ENCODE peak calls at places on chromosomes 16 and 17, in seven cellular contexts. X, A, R, O, M, F and E are unnamed samples.

GRCh38 chr17:67999291-67999911 is 3.1 kb upstream of the C17orf58 start:
- DNase-seq in X (no peak), A (peak), R (no peak), O (no peak), M (no peak), F (no peak), E (no peak)

GRCh38 chr17:7436556-7437368 is 1.5 kb downstream of the TMEM102 start:
- DNase-seq in X (peak), A (peak), R (peak), O (peak), M (peak), F (peak), E (peak)

GRCh38 chr17:13727441-13728171 is 125.9 kb upstream of the HS3ST3A1 start:
- DNase-seq in X (no peak), A (peak), R (peak), O (no peak), M (no peak), F (no peak), E (no peak)

GRCh38 chr17:61386251-61386650 is 13.4 kb upstream of the TBX2 start:
- DNase-seq in X (no peak), A (no peak), R (no peak), O (no peak), M (no peak), F (no peak), E (no peak)

GRCh38 chr16:63978240-63978639 is 1143.6 kb downstream of the CDH11 start:
- DNase-seq in X (no peak), A (no peak), R (no peak), O (no peak), M (no peak), F (no peak), E (no peak)

GRCh38 chr17:64015447-64015846 is 5.0 kb downstream of the ICAM2 start:
- DNase-seq in X (no peak), A (no peak), R (no peak), O (no peak), M (no peak), F (no peak), E (no peak)

GRCh38 chr16:3158498-3159314 is 23.9 kb downstream of the ZNF213 start:
- DNase-seq in X (peak), A (peak), R (peak), O (peak), M (no peak), F (peak), E (peak)

GRCh38 chr16:54511181-54511731 is 224.7 kb upstream of the IRX3 start:
- DNase-seq in X (no peak), A (no peak), R (peak), O (no peak), M (no peak), F (no peak), E (no peak)

GRCh38 chr17:5715478-5715877 is 131.2 kb upstream of the NLRP1 start:
- DNase-seq in X (no peak), A (peak), R (no peak), O (no peak), M (no peak), F (no peak), E (no peak)

GRCh38 chr17:17347956-17348871 is 45.0 kb downstream of the NT5M start:
- DNase-seq in X (no peak), A (no peak), R (no peak), O (no peak), M (no peak), F (no peak), E (peak)

GRCh38 chr16:22347100-22347820 is 27.2 kb downstream of the CDR2 start:
- DNase-seq in X (no peak), A (no peak), R (no peak), O (no peak), M (no peak), F (no peak), E (peak)

GRCh38 chr16:2776500-2777139 is 460 bp downstream of the ELOB start:
- DNase-seq in X (no peak), A (no peak), R (no peak), O (no peak), M (no peak), F (no peak), E (peak)

GRCh38 chr16:78990309-78990701 is 610.2 kb downstream of the MAF start:
- DNase-seq in X (no peak), A (no peak), R (no peak), O (no peak), M (no peak), F (no peak), E (no peak)

GRCh38 chr17:4208228-4208627 is 55.6 kb downstream of the ANKFY1 start:
- DNase-seq in X (no peak), A (no peak), R (no peak), O (peak), M (no peak), F (no peak), E (no peak)